ENCODE peak calls at places on chromosomes 12 and 14, in four cellular contexts. C is aorta, Q is LHCN-M2, E is sciatic nerve. K is an unnamed sample.

GRCh38 chr12:19223018-19223417 is 93.5 kb downstream of the PLEKHA5 start:
- DNase-seq in C (no peak), Q (peak; percentile 60), E (no peak), K (no peak)

GRCh38 chr14:20754308-20754707 is 8.6 kb downstream of the EDDM3A start:
- DNase-seq in C (no peak), Q (no peak), E (no peak), K (no peak)

GRCh38 chr14:76090611-76091010 is 61.1 kb upstream of the GPATCH2L start:
- DNase-seq in C (no peak), Q (no peak), E (no peak), K (no peak)

GRCh38 chr12:80157640-80158039 is 58.3 kb downstream of the OTOGL start:
- DNase-seq in E (no peak), C (no peak), Q (no peak), K (no peak)

GRCh38 chr12:1948883-1949282 is 30.4 kb upstream of the CACNA2D4 start:
- DNase-seq in C (no peak), E (no peak), Q (no peak), K (no peak)

GRCh38 chr12:51484119-51484518 is 59.5 kb downstream of the SLC4A8 start:
- DNase-seq in Q (no peak), E (no peak), C (no peak), K (no peak)

GRCh38 chr12:108341854-108342847 is 3.0 kb upstream of the CMKLR1 start:
- DNase-seq in C (no peak), E (no peak), Q (no peak), K (peak; percentile 52)

GRCh38 chr14:101242442-101243385 is 318.6 kb upstream of the DIO3 start:
- DNase-seq in Q (no peak), C (no peak), E (no peak), K (peak; percentile 52)

K was measured in spleen.